ENCODE peak calls at places on chromosomes 2 and 18, in four cellular contexts. One of them, this sample, is unnamed.

GRCh38 chr2:233059797-233060499 is at the start of gene INPP5D:
- DNase-seq in H7: no peak
- DNase-seq in T-helper 2 cell: peak
- DNase-seq in HEK293T: no peak
- DNase-seq in this sample: no peak

GRCh38 chr2:157934684-157935377 is 58.7 kb upstream of the ACVR1 start:
- DNase-seq in H7: no peak
- DNase-seq in T-helper 2 cell: no peak
- DNase-seq in HEK293T: no peak
- DNase-seq in this sample: no peak

GRCh38 chr2:73111300-73112025 is 1.3 kb downstream of the RAB11FIP5 start:
- DNase-seq in H7: peak
- DNase-seq in T-helper 2 cell: no peak
- DNase-seq in HEK293T: peak
- DNase-seq in this sample: peak

GRCh38 chr2:10087360-10087759 is 7.1 kb upstream of the CYS1 start:
- DNase-seq in H7: no peak
- DNase-seq in T-helper 2 cell: no peak
- DNase-seq in HEK293T: no peak
- DNase-seq in this sample: no peak

GRCh38 chr2:201157694-201158093 is 25.2 kb upstream of the CASP10 start:
- DNase-seq in H7: no peak
- DNase-seq in T-helper 2 cell: no peak
- DNase-seq in HEK293T: no peak
- DNase-seq in this sample: no peak

GRCh38 chr18:8260319-8260718 is 348.9 kb upstream of the RAB12 start:
- DNase-seq in H7: no peak
- DNase-seq in T-helper 2 cell: no peak
- DNase-seq in HEK293T: no peak
- DNase-seq in this sample: no peak

GRCh38 chr2:234970467-234970866 is 18.6 kb downstream of the SH3BP4 start:
- DNase-seq in H7: no peak
- DNase-seq in T-helper 2 cell: no peak
- DNase-seq in HEK293T: no peak
- DNase-seq in this sample: peak

GRCh38 chr2:102520009-102520408 is 47.0 kb downstream of the SLC9A4 start:
- DNase-seq in H7: peak
- DNase-seq in T-helper 2 cell: no peak
- DNase-seq in HEK293T: peak
- DNase-seq in this sample: peak

GRCh38 chr2:43455735-43456642 is 139.8 kb downstream of the THADA start:
- DNase-seq in H7: no peak
- DNase-seq in T-helper 2 cell: no peak
- DNase-seq in HEK293T: no peak
- DNase-seq in this sample: peak

GRCh38 chr2:60118061-60118460 is 435.4 kb downstream of the BCL11A start:
- DNase-seq in H7: no peak
- DNase-seq in T-helper 2 cell: no peak
- DNase-seq in HEK293T: no peak
- DNase-seq in this sample: no peak

GRCh38 chr2:170229125-170229524 is 51.2 kb downstream of the MYO3B start:
- DNase-seq in H7: no peak
- DNase-seq in T-helper 2 cell: no peak
- DNase-seq in HEK293T: no peak
- DNase-seq in this sample: no peak

GRCh38 chr2:181483221-181483620 is 26.0 kb downstream of the ITGA4 start:
- DNase-seq in H7: no peak
- DNase-seq in T-helper 2 cell: no peak
- DNase-seq in HEK293T: no peak
- DNase-seq in this sample: no peak

GRCh38 chr2:6053711-6054393 is 361.7 kb downstream of the SOX11 start:
- DNase-seq in H7: peak
- DNase-seq in T-helper 2 cell: no peak
- DNase-seq in HEK293T: no peak
- DNase-seq in this sample: no peak

GRCh38 chr2:18381451-18381850 is 179.0 kb downstream of the RDH14 start:
- DNase-seq in H7: no peak
- DNase-seq in T-helper 2 cell: no peak
- DNase-seq in HEK293T: no peak
- DNase-seq in this sample: no peak

GRCh38 chr2:128988974-128989373 is 670.3 kb upstream of the HS6ST1 start:
- DNase-seq in H7: no peak
- DNase-seq in T-helper 2 cell: no peak
- DNase-seq in HEK293T: no peak
- DNase-seq in this sample: no peak